ENCODE peak calls at places on chromosomes 1 and 21, in five cellular contexts. L is IMR-90, M is heart left ventricle, I is stomach, W is K562. J is an unnamed sample. For H3K4me1, the result is how much of the 10 kb centered on the place peaks cover.

GRCh38 chr1:67430358-67431155 is at the start of gene SERBP1:
- DNase-seq in L (peak), M (peak), I (peak), W (peak), J (peak)

GRCh38 chr1:88646852-88647645 is 37.0 kb upstream of the PKN2 start:
- DNase-seq in L (no peak), M (no peak), I (no peak), W (no peak), J (no peak)

GRCh38 chr1:81731989-81732388 is 68.7 kb upstream of the ADGRL2 start:
- DNase-seq in L (no peak), M (no peak), I (no peak), W (no peak), J (no peak)

GRCh38 chr1:198132060-198132781 is 24.6 kb upstream of the NEK7 start:
- DNase-seq in L (no peak), M (no peak), I (no peak), W (no peak), J (no peak)

GRCh38 chr21:43824883-43825609 is 35.7 kb downstream of the RRP1 start:
- DNase-seq in L (no peak), M (no peak), I (no peak), W (no peak), J (no peak)

GRCh38 chr1:19073311-19074186 is 117.1 kb upstream of the IFFO2 start:
- DNase-seq in L (no peak), M (peak), I (peak), W (no peak), J (peak)

GRCh38 chr21:45455321-45456013 is 50.5 kb downstream of the COL18A1 start:
- DNase-seq in L (peak), M (peak), I (no peak), W (no peak), J (peak)

GRCh38 chr1:100584761-100585745 is 47.1 kb downstream of the GPR88 start:
- DNase-seq in L (peak), M (no peak), I (no peak), W (no peak), J (no peak)

GRCh38 chr1:225754940-225755635 is 22.5 kb upstream of the SRP9 start:
- DNase-seq in L (peak), M (peak), I (peak), W (no peak), J (no peak)

GRCh38 chr1:171661076-171661650 is 8.7 kb upstream of the MYOC start:
- DNase-seq in L (no peak), M (no peak), I (no peak), W (no peak), J (no peak)

GRCh38 chr1:202702088-202702487 is 8.2 kb downstream of the SYT2 start:
- DNase-seq in L (no peak), M (no peak), I (no peak), W (no peak), J (no peak)

GRCh38 chr21:34807146-34807880 is 138.5 kb downstream of the CLIC6 start:
- DNase-seq in L (peak), M (no peak), I (no peak), W (no peak), J (no peak)

GRCh38 chr1:173420330-173420806 is 56.8 kb upstream of the PRDX6 start:
- DNase-seq in L (peak), M (peak), I (peak), W (peak), J (peak)

DNA sequence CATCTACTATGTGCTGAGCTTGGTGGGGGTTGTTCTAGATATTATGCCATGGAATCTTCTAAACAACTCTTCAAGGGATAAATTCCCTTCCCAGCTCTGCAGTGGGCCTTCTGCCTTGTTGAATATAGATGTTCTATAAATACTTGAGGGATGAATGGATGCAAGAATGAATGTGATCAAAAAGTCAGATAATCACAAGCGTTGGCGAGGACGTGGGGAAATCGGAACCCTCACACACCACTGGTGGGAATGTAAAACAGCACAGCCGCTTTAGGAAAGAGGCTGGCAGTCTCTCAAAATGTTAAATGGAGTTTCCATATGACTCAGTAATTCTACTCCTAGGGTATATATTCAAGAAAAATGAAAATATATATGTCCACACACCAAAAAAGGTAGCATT is 19.1 kb downstream of the SDC3 start:
- DNase-seq in L (peak), M (no peak), I (no peak), W (no peak), J (no peak)
- H3K4me1 ChIP-seq in L (under half), M (under half), I (half or more), W (half or more), J (under half)

GRCh38 chr1:47519971-47520370 is 82.1 kb downstream of the FOXD2 start:
- DNase-seq in L (no peak), M (no peak), I (no peak), W (no peak), J (no peak)

GRCh38 chr1:47524272-47524671 is 86.4 kb downstream of the FOXD2 start:
- DNase-seq in L (no peak), M (no peak), I (no peak), W (no peak), J (no peak)

GRCh38 chr1:47521034-47521871 is 83.4 kb downstream of the FOXD2 start:
- DNase-seq in L (no peak), M (no peak), I (peak), W (no peak), J (no peak)

GRCh38 chr1:47523812-47524170 is 85.9 kb downstream of the FOXD2 start:
- DNase-seq in L (no peak), M (no peak), I (no peak), W (no peak), J (no peak)

DNA sequence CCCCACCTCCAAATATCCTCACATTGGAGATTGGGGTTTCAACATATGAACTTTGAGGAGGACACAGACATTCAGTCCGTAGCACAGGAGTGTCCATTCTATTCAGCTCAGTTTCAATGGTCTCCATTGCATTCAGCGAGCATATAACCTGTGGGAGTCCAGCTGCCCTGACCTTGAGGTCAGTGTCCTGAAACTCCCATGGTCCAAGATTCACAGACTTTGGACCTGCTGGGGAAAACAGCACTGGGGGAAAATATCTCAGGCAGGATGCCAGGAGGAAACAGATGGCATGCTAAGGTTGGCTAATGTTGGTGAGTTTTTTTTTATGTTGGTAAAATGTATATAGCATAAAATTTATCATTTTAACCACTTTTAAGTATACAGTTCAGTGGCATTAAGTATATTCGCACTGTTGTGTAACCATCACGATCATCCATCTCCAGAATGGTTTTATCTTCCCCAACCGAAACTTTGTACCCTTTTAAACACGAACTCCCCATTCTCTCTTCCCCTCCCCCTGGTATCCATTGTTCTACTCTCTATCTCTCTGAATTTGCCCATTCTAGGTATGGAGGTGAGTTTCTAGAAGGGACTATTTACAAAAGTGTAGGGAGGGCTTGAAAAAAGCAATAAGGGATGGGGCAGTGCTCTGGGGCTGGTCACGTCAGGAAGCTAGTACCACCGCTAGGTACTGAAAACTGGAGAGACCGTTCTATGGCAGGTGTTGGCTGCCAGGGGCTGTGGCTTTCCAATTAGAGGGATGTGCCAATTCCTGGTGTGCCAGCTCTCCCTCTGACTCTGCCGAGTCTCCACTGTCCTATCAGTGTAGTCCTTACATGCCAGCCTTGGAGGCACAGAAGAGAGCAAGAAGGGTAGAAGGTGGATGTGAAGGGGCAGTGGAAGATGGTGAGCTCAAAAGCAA is 85.3 kb downstream of the FOXD2 start:
- DNase-seq in L (no peak), M (no peak), I (no peak), W (no peak), J (no peak)
- TF ChIP-seq POLR2A in L (no peak), M (no peak), I (no peak), W (no peak), J (no peak)

GRCh38 chr1:248861621-248862020 is 2.7 kb upstream of the ZNF692 start:
- DNase-seq in L (no peak), M (no peak), I (no peak), W (no peak), J (no peak)

GRCh38 chr1:248863011-248863881 is 4.4 kb upstream of the ZNF692 start:
- DNase-seq in L (peak), M (peak), I (peak), W (peak), J (peak)

GRCh38 chr1:248858891-248859889 is at the start of gene ZNF692:
- DNase-seq in L (peak), M (peak), I (peak), W (peak), J (peak)

GRCh38 chr1:248860007-248860406 is 1.1 kb upstream of the ZNF692 start:
- DNase-seq in L (no peak), M (no peak), I (no peak), W (no peak), J (no peak)

GRCh38 chr1:248862695-248863010 is 3.8 kb upstream of the ZNF692 start:
- DNase-seq in L (no peak), M (no peak), I (no peak), W (no peak), J (no peak)
- H3K4me3 ChIP-seq in L (peak), M (peak), I (peak), W (peak), J (peak)

GRCh38 chr1:204480515-204480914 is 14.1 kb downstream of the PIK3C2B start:
- DNase-seq in L (no peak), M (no peak), I (no peak), W (no peak), J (no peak)
- H3K4me1 ChIP-seq in L (under half), M (half or more), I (half or more), W (under half), J (under half)

DNA sequence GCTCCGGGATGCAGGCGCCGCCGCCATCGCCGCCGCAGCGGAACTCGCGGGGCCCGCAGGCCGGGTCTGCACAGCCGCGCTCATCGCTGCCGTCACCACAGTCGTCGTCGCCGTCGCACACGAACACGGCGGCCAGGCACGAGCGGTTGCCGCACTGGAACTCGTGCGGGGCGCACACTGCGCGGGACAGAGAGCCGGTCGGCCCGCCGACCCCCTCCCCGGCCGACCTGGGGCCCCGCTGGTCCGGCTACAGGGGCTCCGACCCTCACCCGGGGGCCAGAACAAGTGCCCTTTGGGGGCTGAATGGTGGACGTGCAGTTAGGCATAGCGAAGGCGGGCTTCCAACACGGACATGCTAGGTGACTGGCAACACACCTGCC is 38.6 kb upstream of the MAGOH start:
- DNase-seq in L (no peak), M (peak), I (no peak), W (no peak), J (no peak)
- TF ChIP-seq POLR2A in L (no peak), M (no peak), I (no peak), W (no peak), J (no peak)

GRCh38 chr1:4084446-4084845 is 184.4 kb upstream of the C1orf174 start:
- DNase-seq in L (no peak), M (no peak), I (no peak), W (no peak), J (no peak)

GRCh38 chr1:4083171-4084052 is 183.3 kb upstream of the C1orf174 start:
- DNase-seq in L (no peak), M (no peak), I (no peak), W (no peak), J (no peak)

GRCh38 chr1:4084896-4085295 is 184.8 kb upstream of the C1orf174 start:
- DNase-seq in L (no peak), M (no peak), I (peak), W (no peak), J (no peak)

GRCh38 chr1:4081806-4082645 is 182.0 kb upstream of the C1orf174 start:
- DNase-seq in L (no peak), M (no peak), I (no peak), W (no peak), J (no peak)

GRCh38 chr1:4084053-4084431 is 184.0 kb upstream of the C1orf174 start:
- DNase-seq in L (no peak), M (no peak), I (no peak), W (no peak), J (no peak)
- H3K4me3 ChIP-seq in L (no peak), M (no peak), I (no peak), W (no peak), J (no peak)

DNA sequence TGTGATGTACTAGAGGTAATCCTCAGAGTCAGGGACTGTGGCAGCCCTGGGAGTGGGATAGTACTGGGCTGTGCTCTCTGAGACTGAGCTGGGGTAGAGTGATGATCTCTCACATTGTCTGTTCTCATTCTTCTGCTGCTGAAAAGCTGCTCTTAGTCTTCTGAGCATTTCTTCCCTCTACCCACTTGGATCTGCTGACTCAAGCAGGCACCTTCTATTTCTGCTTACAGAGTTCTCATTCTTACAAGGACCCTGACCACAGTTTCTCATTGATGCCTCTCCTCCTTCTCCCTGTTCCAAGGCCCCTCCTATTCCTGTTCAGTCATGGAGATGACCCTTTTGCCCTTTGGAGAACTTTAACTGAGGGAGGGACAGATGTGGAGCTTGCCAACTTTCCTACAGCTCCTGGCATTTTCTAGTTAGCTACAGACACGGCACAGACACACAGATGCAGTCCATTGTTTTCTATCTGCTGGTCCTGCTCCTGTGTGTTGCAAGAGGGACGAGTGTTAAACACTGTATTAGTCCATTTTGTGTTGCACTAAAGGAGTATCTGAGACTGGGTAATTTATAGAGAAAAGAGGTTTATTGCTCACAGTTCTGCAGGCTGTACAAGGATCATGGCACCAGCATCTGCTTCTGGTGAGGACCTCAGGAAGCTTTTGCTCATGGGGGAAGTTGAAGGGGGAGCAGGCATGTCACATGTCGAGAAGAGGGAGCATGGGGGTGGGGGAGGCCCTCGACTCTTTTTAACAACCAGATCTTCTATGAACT is 12.3 kb downstream of the MAPKAPK2 start:
- DNase-seq in L (no peak), M (no peak), I (no peak), W (no peak), J (no peak)
- H3K4me1 ChIP-seq in L (under half), M (half or more), I (half or more), W (under half), J (under half)

GRCh38 chr21:31340942-31341487 is 3.0 kb downstream of the TIAM1 start:
- DNase-seq in L (no peak), M (no peak), I (no peak), W (no peak), J (no peak)

GRCh38 chr21:31342328-31342727 is 1.7 kb downstream of the TIAM1 start:
- DNase-seq in L (no peak), M (no peak), I (no peak), W (no peak), J (no peak)

GRCh38 chr21:31346256-31346821 is 2.3 kb upstream of the TIAM1 start:
- DNase-seq in L (no peak), M (no peak), I (no peak), W (no peak), J (no peak)

GRCh38 chr21:31343030-31343510 is 991 bp downstream of the TIAM1 start:
- DNase-seq in L (no peak), M (no peak), I (no peak), W (no peak), J (no peak)

DNA sequence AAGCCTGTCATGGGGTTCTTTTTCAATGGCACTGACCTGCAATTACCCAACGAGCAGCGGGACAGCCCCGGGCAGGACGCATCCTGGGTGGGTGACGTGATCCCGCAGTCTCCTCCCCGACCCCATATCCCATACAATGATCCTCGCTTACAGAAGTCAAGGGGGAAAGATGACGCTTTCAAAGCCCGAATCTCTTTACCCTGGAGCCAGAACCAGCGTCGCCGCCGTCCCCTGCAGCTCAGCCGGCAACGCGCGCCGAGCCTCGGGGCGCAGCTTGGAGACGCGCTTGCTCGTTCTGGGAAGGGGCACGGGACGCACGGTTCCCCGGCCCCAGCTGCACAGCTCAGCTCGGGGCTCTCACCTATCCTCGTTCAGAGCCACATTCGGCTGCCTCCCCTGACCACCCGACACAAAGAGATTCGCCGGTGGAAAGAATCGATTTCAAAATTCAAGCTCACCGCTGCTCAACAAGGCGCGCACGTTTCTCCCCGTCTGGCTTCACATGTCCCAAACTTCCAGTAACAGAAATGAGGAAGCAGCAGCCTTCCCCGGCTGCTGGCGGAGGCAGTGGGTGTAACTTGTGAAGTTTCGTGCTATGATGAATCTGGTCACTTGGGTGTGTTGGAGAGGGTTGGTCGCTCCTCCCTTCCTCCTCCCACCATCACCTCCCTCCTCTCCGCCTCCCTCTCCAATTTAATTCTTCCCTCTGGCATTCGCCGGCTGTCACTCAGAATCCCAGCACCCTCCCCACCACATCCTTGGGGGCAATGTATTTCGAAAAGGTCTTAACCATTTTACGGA is at the start of gene TIAM1:
- DNase-seq in L (peak), M (peak), I (peak), W (no peak), J (peak)
- TF ChIP-seq POLR2A in L (no peak), M (no peak), I (no peak), W (no peak), J (peak)

DNA sequence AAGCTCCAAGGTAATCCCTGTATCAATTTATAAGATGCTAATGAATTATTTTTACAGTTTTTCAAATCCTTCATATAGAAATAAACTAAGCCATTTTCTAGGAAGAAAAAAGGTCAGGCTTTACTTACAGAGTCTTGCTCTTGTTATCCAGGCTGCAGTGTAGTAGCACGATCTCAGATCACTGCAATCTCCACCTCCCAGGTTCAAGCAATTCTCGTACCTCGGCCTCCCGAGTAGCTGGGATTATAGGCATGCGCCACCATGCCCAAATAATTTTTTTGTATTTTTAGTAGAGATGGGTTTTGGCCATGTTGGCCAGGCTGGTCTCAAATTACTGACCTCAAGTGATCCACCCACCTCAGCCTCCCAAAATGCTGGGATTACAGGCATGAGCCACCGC is 27.0 kb downstream of the RERE start:
- DNase-seq in L (no peak), M (no peak), I (no peak), W (no peak), J (no peak)
- H3K4me3 ChIP-seq in L (no peak), M (no peak), I (no peak), W (no peak), J (no peak)

GRCh38 chr21:46608672-46609111 is 3.8 kb upstream of the S100B start:
- DNase-seq in L (no peak), M (no peak), I (no peak), W (no peak), J (no peak)

GRCh38 chr21:46606427-46606813 is 1.5 kb upstream of the S100B start:
- DNase-seq in L (no peak), M (no peak), I (no peak), W (no peak), J (no peak)

GRCh38 chr21:46605759-46606426 is 1.0 kb upstream of the S100B start:
- DNase-seq in L (no peak), M (peak), I (peak), W (peak), J (no peak)

GRCh38 chr21:46604975-46605758 is at the start of gene S100B:
- DNase-seq in L (no peak), M (no peak), I (no peak), W (no peak), J (no peak)

DNA sequence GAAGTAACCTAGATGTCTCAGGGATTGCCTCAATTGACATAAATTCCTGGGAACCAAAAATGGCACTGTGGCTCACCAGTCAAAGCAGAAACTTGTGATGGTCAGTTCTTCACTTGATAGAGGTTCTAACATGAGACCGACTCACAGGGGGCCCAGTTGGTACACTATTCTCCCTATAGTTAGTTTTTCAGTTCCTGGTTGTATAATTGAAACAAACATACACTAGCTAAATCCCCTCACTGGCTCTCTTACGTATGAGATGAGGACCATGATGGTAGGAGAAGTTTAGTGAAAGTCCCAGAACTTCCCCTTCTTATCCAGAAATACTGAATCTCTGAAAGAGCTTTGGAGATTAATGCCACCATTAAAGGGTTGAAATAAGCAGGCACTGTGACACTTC is 2.7 kb upstream of the S100B start:
- DNase-seq in L (no peak), M (no peak), I (no peak), W (no peak), J (no peak)
- H3K4me1 ChIP-seq in L (under half), M (under half), I (under half), W (under half), J (under half)

J was measured in prostate gland.